ENCODE peak calls at places on chromosomes 3 and 15, in four cellular contexts. T is heart left ventricle, S is fibroblast of villous mesenchyme, H is mesothelial cell of epicardium. E is an unnamed sample.

GRCh38 chr3:17730318-17730967 is 12.0 kb downstream of the TBC1D5 start:
- DNase-seq in T (peak), S (peak), H (no peak), E (no peak)

GRCh38 chr3:20990896-20991295 is 760.1 kb downstream of the ZNF385D start:
- DNase-seq in T (no peak), S (no peak), H (no peak), E (no peak)

GRCh38 chr3:122415762-122416654 is at the start of gene WDR5B:
- DNase-seq in T (peak), S (peak), H (peak), E (peak)

GRCh38 chr3:185900228-185900627 is 37.6 kb downstream of the TRA2B start:
- DNase-seq in T (no peak), S (peak), H (no peak), E (no peak)

GRCh38 chr3:155995525-155996370 is 124.6 kb upstream of the KCNAB1 start:
- DNase-seq in T (no peak), S (peak), H (no peak), E (no peak)

GRCh38 chr15:48581221-48581620 is 64.3 kb downstream of the FBN1 start:
- DNase-seq in T (no peak), S (peak), H (no peak), E (no peak)

GRCh38 chr15:60830479-60830878 is 351.5 kb upstream of the ICE2 start:
- DNase-seq in T (no peak), S (peak), H (no peak), E (no peak)

GRCh38 chr3:19901337-19901736 is 32.7 kb downstream of the EFHB start:
- DNase-seq in T (no peak), S (no peak), H (no peak), E (no peak)

GRCh38 chr15:37109952-37110630 is 9.7 kb upstream of the MEIS2 start:
- DNase-seq in T (peak), S (peak), H (no peak), E (no peak)

GRCh38 chr3:64295594-64295993 is 70.3 kb upstream of the PRICKLE2 start:
- DNase-seq in T (no peak), S (peak), H (no peak), E (no peak)

GRCh38 chr15:40511093-40511471 is 40.3 kb downstream of the CHST14 start:
- DNase-seq in T (no peak), S (no peak), H (no peak), E (no peak)

GRCh38 chr3:62414786-62415185 is 41.4 kb upstream of the FEZF2 start:
- DNase-seq in T (no peak), S (no peak), H (no peak), E (no peak)

GRCh38 chr3:188306435-188306980 is 152.6 kb downstream of the LPP start:
- DNase-seq in T (no peak), S (no peak), H (no peak), E (no peak)

GRCh38 chr15:40334541-40334940 is 6.2 kb downstream of the CCDC9B start:
- DNase-seq in T (no peak), S (no peak), H (no peak), E (no peak)

GRCh38 chr3:104612218-104612617 is 754.5 kb upstream of the ALCAM start:
- DNase-seq in T (no peak), S (no peak), H (no peak), E (no peak)

DNA sequence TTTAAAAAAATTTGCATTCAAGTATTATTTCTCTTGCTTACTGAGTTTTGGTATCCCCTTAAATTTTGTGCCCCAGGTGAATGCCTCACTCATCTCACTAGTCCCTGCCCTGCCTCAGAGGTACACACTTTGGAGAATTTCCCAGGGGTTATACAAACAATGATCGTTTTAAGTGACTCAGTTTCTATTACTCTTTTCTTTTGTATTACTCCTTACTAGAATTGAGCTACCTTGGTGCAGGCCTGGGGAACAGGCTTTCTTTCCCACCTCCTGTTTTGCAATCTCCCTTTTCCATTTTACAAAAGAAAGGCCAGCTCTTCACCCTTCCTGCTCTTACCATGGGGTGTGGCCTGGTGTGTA is 12.0 kb downstream of the CLEC3B start:
- DNase-seq in T (no peak), S (no peak), H (no peak), E (no peak)
- TF ChIP-seq CTCF in T (no peak), S (no peak), H (no peak), E (no peak)

DNA sequence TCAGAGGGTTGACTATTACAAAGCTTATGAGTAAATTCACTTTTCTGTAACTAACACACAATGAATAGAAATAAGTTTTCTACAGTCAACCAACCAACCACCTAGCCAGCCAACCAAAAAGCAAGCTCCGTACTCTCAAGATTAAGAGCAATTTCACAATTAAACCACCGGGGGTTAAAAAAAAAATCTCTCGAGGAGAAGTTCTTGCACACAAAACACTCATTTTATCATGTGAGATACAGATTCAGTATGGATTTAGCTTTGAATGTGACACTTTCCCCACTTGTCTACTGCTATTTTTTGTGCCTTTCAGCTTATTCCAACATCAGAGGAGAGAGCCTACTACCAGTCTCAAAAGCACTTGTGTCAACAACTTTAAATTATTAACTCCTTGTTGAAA is 135.3 kb downstream of the SV2B start:
- DNase-seq in T (no peak), S (no peak), H (no peak), E (no peak)
- TF ChIP-seq CTCF in T (no peak), S (no peak), H (peak), E (no peak)

DNA sequence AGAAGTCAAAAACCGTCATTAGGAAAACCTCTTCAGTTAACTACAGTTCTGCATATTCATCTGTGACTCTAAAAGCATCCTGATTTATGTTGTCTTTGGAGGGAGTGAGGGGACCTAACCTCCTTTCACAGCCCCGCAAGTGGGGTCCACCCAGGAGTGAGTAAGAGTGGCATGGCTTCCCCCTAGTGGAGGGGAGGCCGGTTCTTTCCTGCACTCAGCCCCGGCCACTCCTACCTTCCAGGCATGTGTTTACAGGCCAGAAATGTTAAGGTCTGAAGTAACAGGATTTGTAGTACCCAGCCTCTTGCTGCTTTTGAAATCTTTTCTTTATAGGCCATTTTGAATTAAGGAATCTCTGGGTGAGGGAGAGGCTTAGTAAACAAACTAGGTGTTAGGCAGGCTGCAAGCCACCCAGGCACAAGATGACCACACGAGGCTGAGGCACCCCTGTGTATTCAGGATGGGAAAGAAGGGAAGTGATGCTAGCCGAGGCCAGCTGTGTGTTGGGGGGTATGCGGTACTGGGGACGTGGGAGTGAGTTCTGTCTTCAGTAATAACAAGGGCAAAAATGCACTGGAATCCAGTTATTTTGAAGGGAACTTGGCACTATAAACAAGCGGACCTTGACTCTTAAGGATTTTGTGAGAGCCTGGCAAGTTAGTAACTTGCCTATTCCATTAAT is 50.5 kb downstream of the CTDSPL start:
- DNase-seq in T (no peak), S (no peak), H (no peak), E (no peak)
- TF ChIP-seq CTCF in T (no peak), S (peak), H (no peak), E (peak)

GRCh38 chr3:107676469-107677309 is 153.9 kb downstream of the BBX start:
- DNase-seq in T (no peak), S (peak), H (no peak), E (no peak)
- TF ChIP-seq CTCF in T (peak), S (peak), H (peak), E (peak)

GRCh38 chr15:75107509-75107904 is 84.1 kb downstream of the PPCDC start:
- DNase-seq in T (no peak), S (no peak), H (no peak), E (no peak)

GRCh38 chr15:75109021-75109690 is 85.8 kb downstream of the PPCDC start:
- DNase-seq in T (no peak), S (no peak), H (no peak), E (no peak)

GRCh38 chr15:75100679-75101078 is 77.3 kb downstream of the PPCDC start:
- DNase-seq in T (no peak), S (no peak), H (no peak), E (no peak)

GRCh38 chr15:75107905-75108838 is 84.8 kb downstream of the PPCDC start:
- DNase-seq in T (no peak), S (peak), H (no peak), E (no peak)

GRCh38 chr15:75104804-75105557 is 81.6 kb downstream of the PPCDC start:
- DNase-seq in T (no peak), S (peak), H (no peak), E (no peak)
- TF ChIP-seq CTCF in T (no peak), S (no peak), H (no peak), E (no peak)

DNA sequence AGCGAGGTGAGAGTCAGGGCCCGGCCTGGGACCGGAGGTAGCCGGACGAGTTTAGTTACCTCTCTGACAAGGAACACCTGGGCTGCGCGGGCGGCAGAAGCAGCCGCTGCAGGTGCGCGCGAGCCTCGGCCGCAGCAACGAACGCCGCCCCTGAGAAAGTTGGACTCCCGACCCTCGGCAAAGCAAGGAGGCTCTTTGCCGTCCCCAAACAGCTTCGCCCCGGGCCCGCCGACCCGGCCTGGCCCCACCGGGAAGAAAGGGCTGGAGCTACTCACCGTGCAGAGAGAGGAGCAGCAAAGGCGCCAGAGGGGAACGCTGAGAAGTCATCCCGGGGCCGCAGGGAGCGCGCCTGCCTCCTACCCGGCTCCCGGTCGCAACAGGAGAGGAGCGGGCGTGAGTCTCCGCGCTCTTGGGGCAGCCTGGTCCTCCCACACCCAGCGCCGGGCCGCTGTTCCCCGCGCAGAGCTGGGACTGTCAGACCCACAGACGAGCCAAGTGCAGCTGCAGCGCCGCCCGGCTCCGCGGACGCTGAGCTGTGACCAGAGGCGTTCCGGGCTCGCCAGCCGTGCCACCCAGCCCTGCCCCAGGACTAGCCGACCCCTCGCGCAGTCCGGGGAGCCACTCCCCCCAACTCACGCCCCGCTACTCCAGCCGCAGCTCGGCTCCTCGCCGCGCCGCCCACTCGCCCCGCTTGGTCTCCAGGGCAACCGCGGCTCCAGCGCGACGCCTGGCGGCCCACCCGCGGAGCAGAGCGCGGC is at the start of gene IGSF11:
- DNase-seq in T (peak), S (peak), H (peak), E (no peak)
- TF ChIP-seq CTCF in T (no peak), S (peak), H (no peak), E (peak)

GRCh38 chr3:179068779-179069530 is 2.7 kb downstream of the ZMAT3 start:
- DNase-seq in T (no peak), S (peak), H (no peak), E (no peak)

GRCh38 chr3:179067291-179067690 is 4.3 kb downstream of the ZMAT3 start:
- DNase-seq in T (no peak), S (no peak), H (no peak), E (no peak)

GRCh38 chr3:179063945-179064560 is 7.6 kb downstream of the ZMAT3 start:
- DNase-seq in T (no peak), S (peak), H (no peak), E (no peak)

GRCh38 chr3:179067839-179068238 is 3.8 kb downstream of the ZMAT3 start:
- DNase-seq in T (no peak), S (no peak), H (no peak), E (no peak)

DNA sequence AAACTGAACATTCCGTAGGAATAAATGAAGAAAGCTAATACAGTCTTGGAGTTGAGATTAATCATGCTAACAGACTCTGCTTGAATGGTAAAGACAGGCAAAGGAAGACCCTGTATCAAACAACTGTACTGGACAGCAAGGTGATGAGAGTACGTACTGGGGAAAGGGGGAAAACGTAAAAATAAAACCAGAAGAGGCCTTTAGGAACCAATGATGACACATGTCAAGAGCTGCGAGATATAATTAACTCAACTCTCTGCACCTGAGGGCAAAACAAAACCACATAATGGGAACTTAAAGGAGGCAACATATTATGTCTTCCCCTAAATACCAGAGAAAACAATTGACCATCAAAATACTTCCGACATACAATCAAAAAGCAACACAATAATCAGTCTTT is 5.6 kb downstream of the ZMAT3 start:
- DNase-seq in T (no peak), S (no peak), H (no peak), E (no peak)
- TF ChIP-seq CTCF in T (no peak), S (no peak), H (no peak), E (no peak)

E was measured in chondrocyte.